ENCODE peak calls at places on chromosomes 7 and 10, in ten cellular contexts. One of them, this sample, is unnamed. For H3K4me1 and H3K27me3, the result is how much of the 10 kb centered on the place peaks cover.

GRCh38 chr7:138538518-138538917 is 78.5 kb downstream of the TRIM24 start:
- DNase-seq in transverse colon: no peak
- DNase-seq in lung: no peak
- DNase-seq in right lobe of liver: no peak
- DNase-seq in cardiac muscle cell: peak
- DNase-seq in lower lobe of right lung: no peak
- DNase-seq in DND-41: no peak
- DNase-seq in left ventricle myocardium inferior: no peak
- DNase-seq in effector memory CD4-positive, alpha-beta T cell: no peak
- DNase-seq in fibroblast of lung: peak
- DNase-seq in this sample: no peak

GRCh38 chr10:21754410-21755011 is 220.5 kb downstream of the MLLT10 start:
- DNase-seq in transverse colon: no peak
- DNase-seq in lung: no peak
- DNase-seq in right lobe of liver: no peak
- DNase-seq in cardiac muscle cell: peak
- DNase-seq in lower lobe of right lung: no peak
- DNase-seq in DND-41: no peak
- DNase-seq in left ventricle myocardium inferior: no peak
- DNase-seq in effector memory CD4-positive, alpha-beta T cell: no peak
- DNase-seq in fibroblast of lung: no peak
- DNase-seq in this sample: no peak

GRCh38 chr10:5364916-5365434 is at the start of gene UCN3:
- DNase-seq in transverse colon: no peak
- DNase-seq in lung: no peak
- DNase-seq in right lobe of liver: no peak
- DNase-seq in cardiac muscle cell: no peak
- DNase-seq in lower lobe of right lung: no peak
- DNase-seq in DND-41: no peak
- DNase-seq in left ventricle myocardium inferior: no peak
- DNase-seq in effector memory CD4-positive, alpha-beta T cell: no peak
- DNase-seq in fibroblast of lung: no peak
- DNase-seq in this sample: no peak

GRCh38 chr7:28003408-28003807 is 177.2 kb downstream of the JAZF1 start:
- DNase-seq in transverse colon: no peak
- DNase-seq in lung: no peak
- DNase-seq in right lobe of liver: no peak
- DNase-seq in cardiac muscle cell: no peak
- DNase-seq in lower lobe of right lung: no peak
- DNase-seq in DND-41: no peak
- DNase-seq in left ventricle myocardium inferior: no peak
- DNase-seq in effector memory CD4-positive, alpha-beta T cell: no peak
- DNase-seq in fibroblast of lung: no peak
- DNase-seq in this sample: no peak

GRCh38 chr7:81801532-81801931 is 31.7 kb upstream of the HGF start:
- DNase-seq in transverse colon: no peak
- DNase-seq in lung: no peak
- DNase-seq in right lobe of liver: no peak
- DNase-seq in cardiac muscle cell: no peak
- DNase-seq in lower lobe of right lung: no peak
- DNase-seq in DND-41: no peak
- DNase-seq in left ventricle myocardium inferior: no peak
- DNase-seq in effector memory CD4-positive, alpha-beta T cell: no peak
- DNase-seq in fibroblast of lung: no peak
- DNase-seq in this sample: no peak

GRCh38 chr10:15379043-15379442 is 8.0 kb upstream of the FAM171A1 start:
- DNase-seq in transverse colon: no peak
- DNase-seq in lung: no peak
- DNase-seq in right lobe of liver: no peak
- DNase-seq in cardiac muscle cell: no peak
- DNase-seq in lower lobe of right lung: no peak
- DNase-seq in DND-41: no peak
- DNase-seq in left ventricle myocardium inferior: no peak
- DNase-seq in effector memory CD4-positive, alpha-beta T cell: no peak
- DNase-seq in fibroblast of lung: no peak
- DNase-seq in this sample: no peak

GRCh38 chr10:70125918-70126590 is 6.6 kb downstream of the AIFM2 start:
- DNase-seq in transverse colon: no peak
- DNase-seq in lung: no peak
- DNase-seq in right lobe of liver: no peak
- DNase-seq in cardiac muscle cell: no peak
- DNase-seq in lower lobe of right lung: no peak
- DNase-seq in DND-41: no peak
- DNase-seq in left ventricle myocardium inferior: no peak
- DNase-seq in effector memory CD4-positive, alpha-beta T cell: no peak
- DNase-seq in fibroblast of lung: no peak
- DNase-seq in this sample: no peak

GRCh38 chr7:99992330-99993037 is 16.7 kb upstream of the AZGP1 start:
- DNase-seq in transverse colon: no peak
- DNase-seq in lung: no peak
- DNase-seq in right lobe of liver: no peak
- DNase-seq in cardiac muscle cell: no peak
- DNase-seq in lower lobe of right lung: no peak
- DNase-seq in DND-41: no peak
- DNase-seq in left ventricle myocardium inferior: no peak
- DNase-seq in effector memory CD4-positive, alpha-beta T cell: no peak
- DNase-seq in fibroblast of lung: no peak
- DNase-seq in this sample: no peak

GRCh38 chr10:6204341-6205191 is 1.8 kb downstream of the PFKFB3 start:
- DNase-seq in transverse colon: peak
- DNase-seq in lung: peak
- DNase-seq in right lobe of liver: peak
- DNase-seq in cardiac muscle cell: peak
- DNase-seq in lower lobe of right lung: peak
- DNase-seq in DND-41: no peak
- DNase-seq in left ventricle myocardium inferior: peak
- DNase-seq in effector memory CD4-positive, alpha-beta T cell: no peak
- DNase-seq in fibroblast of lung: peak
- DNase-seq in this sample: no peak

GRCh38 chr10:33381897-33382578 is 47.6 kb upstream of the NRP1 start:
- DNase-seq in transverse colon: peak
- DNase-seq in lung: no peak
- DNase-seq in right lobe of liver: peak
- DNase-seq in cardiac muscle cell: peak
- DNase-seq in lower lobe of right lung: no peak
- DNase-seq in DND-41: no peak
- DNase-seq in left ventricle myocardium inferior: no peak
- DNase-seq in effector memory CD4-positive, alpha-beta T cell: no peak
- DNase-seq in fibroblast of lung: peak
- DNase-seq in this sample: no peak

DNA sequence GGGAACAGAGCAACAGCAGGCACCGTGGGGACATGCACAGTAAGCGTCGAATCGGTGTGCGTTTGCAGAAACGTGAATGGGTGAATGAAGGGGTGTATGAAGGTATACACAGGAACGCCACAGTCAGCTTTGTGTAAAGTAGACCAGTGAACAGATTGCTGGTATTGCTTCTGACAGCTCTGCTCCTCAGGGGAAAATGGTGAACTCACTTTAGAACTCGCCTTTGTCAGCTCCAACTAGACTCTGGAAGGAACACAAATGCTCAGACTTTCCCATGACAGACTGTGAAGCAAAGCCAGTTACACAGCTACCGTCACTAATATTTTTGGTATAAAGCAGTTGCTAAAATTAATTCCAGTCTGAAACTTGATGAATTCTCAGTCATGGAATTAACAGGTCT is 78.9 kb downstream of the CUX1 start:
- DNase-seq in transverse colon: no peak
- DNase-seq in lung: no peak
- DNase-seq in right lobe of liver: no peak
- DNase-seq in cardiac muscle cell: no peak
- DNase-seq in lower lobe of right lung: no peak
- DNase-seq in DND-41: no peak
- DNase-seq in left ventricle myocardium inferior: no peak
- DNase-seq in effector memory CD4-positive, alpha-beta T cell: no peak
- DNase-seq in fibroblast of lung: no peak
- DNase-seq in this sample: no peak
- H3K4me1 ChIP-seq in transverse colon: under half
- H3K4me1 ChIP-seq in lung: under half
- H3K4me1 ChIP-seq in right lobe of liver: under half
- H3K4me1 ChIP-seq in cardiac muscle cell: under half
- H3K4me1 ChIP-seq in lower lobe of right lung: under half
- H3K4me1 ChIP-seq in DND-41: under half
- H3K4me1 ChIP-seq in left ventricle myocardium inferior: half or more
- H3K4me1 ChIP-seq in effector memory CD4-positive, alpha-beta T cell: under half
- H3K4me1 ChIP-seq in fibroblast of lung: under half
- H3K4me1 ChIP-seq in this sample: under half

DNA sequence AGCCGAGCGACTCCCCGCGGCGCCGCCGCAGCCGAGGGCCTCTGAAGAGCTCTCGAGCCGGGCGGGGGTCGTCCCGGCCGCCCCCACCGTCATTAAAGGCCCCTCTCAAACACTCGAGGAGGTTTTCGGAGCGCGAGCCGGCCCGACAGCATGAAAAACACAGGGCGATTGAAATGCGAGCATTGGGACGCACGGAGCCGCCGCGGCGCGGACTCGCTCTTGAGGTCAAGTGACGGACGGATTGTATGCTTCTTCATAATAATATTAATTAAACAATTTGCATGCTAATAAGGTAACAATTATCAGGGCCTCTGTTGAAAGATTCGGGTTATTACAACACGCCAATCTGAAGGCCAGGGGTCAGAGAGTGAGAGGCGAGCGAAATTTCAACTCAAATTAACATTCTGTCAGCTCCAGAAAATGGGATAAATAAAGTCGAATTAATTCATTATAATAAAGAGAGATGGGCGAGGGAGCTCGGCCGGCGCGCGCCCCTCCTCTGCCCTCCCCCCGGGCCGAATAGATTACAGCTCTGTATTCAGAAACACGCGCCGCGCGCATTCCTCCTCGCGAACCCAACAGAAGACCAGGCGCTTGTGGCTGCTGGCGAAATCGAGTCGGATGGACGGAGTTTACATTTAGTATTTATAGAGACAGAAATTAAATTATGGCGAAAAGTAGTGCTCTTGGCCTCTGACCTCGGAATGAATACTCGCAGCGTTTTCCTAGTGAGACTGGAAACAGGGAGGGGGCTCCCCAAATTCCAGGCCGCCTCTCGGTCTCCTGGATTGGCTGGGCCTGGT is 2.1 kb upstream of the UNCX start:
- DNase-seq in transverse colon: no peak
- DNase-seq in lung: no peak
- DNase-seq in right lobe of liver: no peak
- DNase-seq in cardiac muscle cell: no peak
- DNase-seq in lower lobe of right lung: no peak
- DNase-seq in DND-41: no peak
- DNase-seq in left ventricle myocardium inferior: no peak
- DNase-seq in effector memory CD4-positive, alpha-beta T cell: no peak
- DNase-seq in fibroblast of lung: no peak
- DNase-seq in this sample: no peak
- H3K27me3 ChIP-seq in transverse colon: half or more
- H3K27me3 ChIP-seq in lung: under half
- H3K27me3 ChIP-seq in right lobe of liver: half or more
- H3K27me3 ChIP-seq in cardiac muscle cell: half or more
- H3K27me3 ChIP-seq in lower lobe of right lung: half or more
- H3K27me3 ChIP-seq in DND-41: under half
- H3K27me3 ChIP-seq in left ventricle myocardium inferior: half or more
- H3K27me3 ChIP-seq in effector memory CD4-positive, alpha-beta T cell: half or more
- H3K27me3 ChIP-seq in fibroblast of lung: half or more
- H3K27me3 ChIP-seq in this sample: under half

DNA sequence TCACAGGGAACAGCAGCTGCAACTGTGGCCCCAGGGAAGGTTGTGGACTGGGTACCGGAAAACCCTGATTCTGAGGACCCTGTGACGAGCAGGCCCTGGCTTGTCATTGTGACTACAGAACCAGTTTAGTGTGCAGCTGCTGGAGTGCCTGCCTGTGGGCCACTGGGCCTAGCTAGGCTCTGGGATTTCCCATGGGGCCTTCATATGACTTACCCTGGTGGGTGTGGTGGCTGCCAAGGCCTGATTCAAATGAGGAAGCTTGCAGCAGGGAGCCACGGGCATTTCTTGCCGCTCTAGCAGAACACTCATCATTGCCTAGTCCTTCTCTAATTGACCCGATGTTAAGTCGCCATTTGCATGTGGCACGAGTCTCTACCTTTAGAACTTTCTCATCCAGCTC is 14.7 kb upstream of the CAMK2G start:
- DNase-seq in transverse colon: peak
- DNase-seq in lung: no peak
- DNase-seq in right lobe of liver: no peak
- DNase-seq in cardiac muscle cell: peak
- DNase-seq in lower lobe of right lung: peak
- DNase-seq in DND-41: no peak
- DNase-seq in left ventricle myocardium inferior: peak
- DNase-seq in effector memory CD4-positive, alpha-beta T cell: no peak
- DNase-seq in fibroblast of lung: peak
- DNase-seq in this sample: no peak
- H3K27ac ChIP-seq in transverse colon: peak
- H3K27ac ChIP-seq in lung: peak
- H3K27ac ChIP-seq in right lobe of liver: no peak
- H3K27ac ChIP-seq in cardiac muscle cell: no peak
- H3K27ac ChIP-seq in lower lobe of right lung: peak
- H3K27ac ChIP-seq in DND-41: no peak
- H3K27ac ChIP-seq in left ventricle myocardium inferior: peak
- H3K27ac ChIP-seq in effector memory CD4-positive, alpha-beta T cell: no peak
- H3K27ac ChIP-seq in fibroblast of lung: peak
- H3K27ac ChIP-seq in this sample: no peak

DNA sequence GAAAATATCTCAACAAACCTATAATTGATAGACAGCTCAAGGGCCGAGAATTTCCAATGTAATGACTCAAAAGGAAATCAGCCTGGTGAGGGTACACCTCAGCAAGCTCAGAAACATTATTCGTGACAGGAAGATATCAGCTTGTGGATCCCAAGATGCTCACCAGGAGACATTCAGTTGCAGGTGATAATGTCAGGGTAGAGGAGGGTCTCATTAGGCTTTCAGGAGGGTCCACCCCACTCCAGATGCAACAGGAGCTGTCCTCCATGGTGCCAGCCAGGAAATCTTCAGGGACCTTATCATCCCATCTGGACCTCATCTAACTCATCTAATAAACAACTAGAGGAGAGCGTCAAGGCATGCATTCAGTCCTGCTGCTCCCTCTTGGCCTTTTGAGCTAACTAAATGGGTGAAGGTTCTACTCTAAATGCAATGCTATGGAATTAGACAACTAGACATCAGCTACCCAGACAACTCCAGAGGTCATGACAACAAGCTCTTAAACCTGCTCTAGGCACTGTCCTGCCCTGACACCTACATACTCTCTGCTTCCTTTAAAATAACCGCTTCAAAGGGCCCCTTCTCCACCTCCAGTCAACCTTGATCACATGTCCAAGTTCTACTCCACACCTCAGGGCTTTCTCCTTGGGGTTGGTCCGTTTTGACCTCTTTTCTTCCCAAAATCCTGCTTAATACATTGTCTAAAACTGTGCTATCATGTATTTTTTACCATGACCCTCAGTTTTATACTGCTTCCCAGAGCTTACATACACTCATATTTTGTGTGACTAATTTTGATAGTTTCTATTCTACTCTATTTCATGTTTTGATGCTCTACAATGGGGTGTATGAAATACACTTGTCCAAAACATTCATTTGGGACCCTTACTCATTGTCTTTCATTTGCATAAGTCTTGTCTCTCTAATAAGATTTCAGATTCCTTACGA is 4.2 kb upstream of the GIMAP5 start:
- DNase-seq in transverse colon: no peak
- DNase-seq in lung: peak
- DNase-seq in right lobe of liver: no peak
- DNase-seq in cardiac muscle cell: no peak
- DNase-seq in lower lobe of right lung: no peak
- DNase-seq in DND-41: no peak
- DNase-seq in left ventricle myocardium inferior: no peak
- DNase-seq in effector memory CD4-positive, alpha-beta T cell: no peak
- DNase-seq in fibroblast of lung: no peak
- DNase-seq in this sample: no peak
- H3K4me1 ChIP-seq in transverse colon: under half
- H3K4me1 ChIP-seq in lung: under half
- H3K4me1 ChIP-seq in right lobe of liver: under half
- H3K4me1 ChIP-seq in cardiac muscle cell: under half
- H3K4me1 ChIP-seq in lower lobe of right lung: under half
- H3K4me1 ChIP-seq in DND-41: half or more
- H3K4me1 ChIP-seq in left ventricle myocardium inferior: under half
- H3K4me1 ChIP-seq in effector memory CD4-positive, alpha-beta T cell: under half
- H3K4me1 ChIP-seq in fibroblast of lung: under half
- H3K4me1 ChIP-seq in this sample: under half